ENCODE peak calls at places on chromosomes 4 and X, in five cellular contexts. Y is nephron progenitor cell, T is NCI-H774, F is Peyer's patch, S is neural crest cell. V is an unnamed sample.

GRCh38 chr4:143626134-143626859 is 74.2 kb downstream of the FREM3 start:
- DNase-seq in Y (no peak), T (peak; percentile 1), F (no peak), S (no peak), V (peak; percentile 66)

GRCh38 chr4:152419809-152420208 is 116.1 kb downstream of the FBXW7 start:
- DNase-seq in Y (no peak), T (no peak), F (no peak), S (no peak), V (no peak)

GRCh38 chrX:121851033-121851432 is 803.6 kb downstream of the GLUD2 start:
- DNase-seq in Y (no peak), T (peak; percentile 19), F (no peak), S (no peak), V (peak; percentile 69)

GRCh38 chr4:68180858-68181531 is 51.3 kb upstream of the TMPRSS11F start:
- DNase-seq in Y (no peak), T (no peak), F (no peak), S (no peak), V (no peak)

GRCh38 chr4:73109493-73109892 is 40.0 kb upstream of the COX18 start:
- DNase-seq in Y (no peak), T (no peak), F (no peak), S (no peak), V (no peak)

GRCh38 chr4:62051332-62051731 is 851.2 kb downstream of the ADGRL3 start:
- DNase-seq in Y (no peak), T (no peak), F (no peak), S (no peak), V (no peak)

GRCh38 chrX:149510386-149510785 is 5.3 kb upstream of the IDS start:
- DNase-seq in Y (no peak), T (no peak), F (no peak), S (no peak), V (no peak)

GRCh38 chr4:13328591-13328990 is 155.5 kb downstream of the RAB28 start:
- DNase-seq in Y (no peak), T (no peak), F (no peak), S (no peak), V (no peak)

GRCh38 chr4:67558493-67558892 is at the start of gene STAP1:
- DNase-seq in Y (no peak), T (no peak), F (no peak), S (no peak), V (no peak)

GRCh38 chrX:125507119-125507518 is 187.4 kb downstream of the TEX13C start:
- DNase-seq in Y (no peak), T (no peak), F (no peak), S (no peak), V (no peak)

GRCh38 chr4:23788460-23788859 is 101.4 kb downstream of the PPARGC1A start:
- DNase-seq in Y (no peak), T (peak; percentile 6), F (peak; percentile 47), S (no peak), V (peak; percentile 39)

GRCh38 chr4:84792366-84793301 is 173.9 kb downstream of the WDFY3 start:
- DNase-seq in Y (no peak), T (no peak), F (no peak), S (no peak), V (no peak)

GRCh38 chrX:22542641-22543040 is 269.9 kb downstream of the CBLL2 start:
- DNase-seq in Y (no peak), T (no peak), F (no peak), S (no peak), V (no peak)

GRCh38 chr4:101307901-101308300 is 39.4 kb downstream of the PPP3CA start:
- DNase-seq in Y (no peak), T (no peak), F (no peak), S (no peak), V (no peak)

GRCh38 chrX:46704767-46705386 is 54.0 kb downstream of the SLC9A7 start:
- DNase-seq in Y (no peak), T (no peak), F (no peak), S (no peak), V (no peak)

GRCh38 chr4:80202784-80203553 is 5.7 kb downstream of the PRDM8 start:
- DNase-seq in Y (peak; percentile 62), T (peak; percentile 44), F (peak; percentile 57), S (no peak), V (peak; percentile 24)

GRCh38 chr4:42653606-42654560 is 3.0 kb downstream of the ATP8A1 start:
- DNase-seq in Y (no peak), T (no peak), F (no peak), S (no peak), V (no peak)

GRCh38 chrX:34559325-34559724 is 97.8 kb downstream of the TMEM47 start:
- DNase-seq in Y (no peak), T (no peak), F (no peak), S (no peak), V (peak; percentile 1)

GRCh38 chrX:72258174-72258573 is 18.9 kb downstream of the RPS4X start:
- DNase-seq in Y (no peak), T (no peak), F (no peak), S (no peak), V (no peak)

GRCh38 chrX:12819231-12819630 is 28.0 kb downstream of the PRPS2 start:
- DNase-seq in Y (no peak), T (no peak), F (no peak), S (no peak), V (no peak)

GRCh38 chr4:55180980-55181379 is 55.6 kb upstream of the KDR start:
- DNase-seq in Y (no peak), T (no peak), F (no peak), S (no peak), V (no peak)

GRCh38 chrX:128035318-128035717 is 16.9 kb downstream of the ACTRT1 start:
- DNase-seq in Y (no peak), T (no peak), F (no peak), S (no peak), V (no peak)

GRCh38 chr4:148166132-148166531 is 276.1 kb downstream of the NR3C2 start:
- DNase-seq in Y (no peak), T (no peak), F (no peak), S (no peak), V (no peak)